ENCODE peak calls at places on chromosomes 11 and 22, in nine cellular contexts. C is activated CD4-positive, alpha-beta T cell treated with anti-CD3 and anti-CD28 coated beads for 24 hours; V is stimulated activated CD4-positive, alpha-beta T cell treated with anti-CD3 and anti-CD28 coated beads, Interleukin-12 subunit alpha, Interleukin-12 subunit beta, amount 100 ng/mL, for 4 hours; T is A549; A is choroid plexus epithelial cell; I is GM23338; Y is HuH-7.5; Q is NCI-H1105 treated with DMSO at 0.1 percent for 48 hours; H is lung. O is an unnamed sample.

GRCh38 chr11:72222106-72222891 is 2.3 kb upstream of the INPPL1 start:
- DNase-seq in Y (no peak), C (no peak), V (no peak), I (no peak), Q (peak; percentile 36), T (no peak), H (no peak), A (no peak), O (no peak)

GRCh38 chr22:49099496-49100124 is 728.1 kb downstream of the BRD1 start:
- DNase-seq in H (no peak), Q (no peak), T (peak; percentile 48), I (no peak), A (no peak), C (no peak), V (no peak), Y (no peak), O (no peak)

GRCh38 chr11:93903989-93904388 is 53.6 kb upstream of the VSTM5 start:
- DNase-seq in V (no peak), I (peak; percentile 40), T (no peak), A (no peak), H (no peak), Y (no peak), Q (peak; percentile 28), C (no peak), O (no peak)

GRCh38 chr22:49093192-49093880 is 734.3 kb downstream of the BRD1 start:
- DNase-seq in I (no peak), T (no peak), Y (no peak), H (no peak), A (no peak), V (no peak), Q (peak; percentile 66), C (no peak), O (no peak)

GRCh38 chr11:111324277-111324720 is 26.0 kb downstream of the POU2AF3 start:
- DNase-seq in C (no peak), H (no peak), I (no peak), Y (no peak), T (no peak), Q (no peak), V (no peak), A (peak; percentile 55), O (no peak)

GRCh38 chr11:72083414-72083813 is 2.8 kb downstream of the LRRC51 start:
- DNase-seq in I (no peak), H (no peak), C (no peak), Y (no peak), Q (no peak), V (no peak), T (no peak), A (no peak), O (no peak)

GRCh38 chr11:27211370-27212127 is 151.5 kb downstream of the CCDC34 start:
- DNase-seq in H (no peak), V (no peak), A (no peak), Q (peak; percentile 4), C (no peak), Y (no peak), I (peak; percentile 48), T (no peak), O (no peak)

GRCh38 chr11:70242885-70243284 is 27.6 kb upstream of the PPFIA1 start:
- DNase-seq in H (no peak), Q (no peak), V (no peak), T (no peak), A (no peak), C (no peak), Y (no peak), I (no peak), O (no peak)

GRCh38 chr11:8070417-8071101 is 10.5 kb upstream of the TUB start:
- DNase-seq in A (peak; percentile 78), V (no peak), T (peak; percentile 84), C (no peak), Y (peak; percentile 25), H (no peak), Q (peak; percentile 28), I (peak; percentile 60), O (no peak)

GRCh38 chr11:59801981-59802638 is 8.5 kb downstream of the MRPL16 start:
- DNase-seq in Q (no peak), C (no peak), H (no peak), V (no peak), A (peak; percentile 37), T (no peak), Y (no peak), I (peak; percentile 22), O (no peak)

GRCh38 chr22:28151241-28151640 is 232.2 kb upstream of the PITPNB start:
- DNase-seq in A (no peak), V (no peak), C (no peak), Q (peak; percentile 77), I (no peak), H (no peak), T (no peak), Y (peak; percentile 15), O (no peak)

GRCh38 chr11:130159657-130160459 is at the start of gene ST14:
- DNase-seq in C (no peak), V (no peak), I (peak; percentile 67), Q (peak; percentile 83), A (no peak), H (peak; percentile 76), Y (no peak), T (no peak), O (no peak)

GRCh38 chr11:117172678-117173421 is 5.7 kb upstream of the SIDT2 start:
- DNase-seq in H (no peak), Q (no peak), A (peak; percentile 76), C (no peak), Y (no peak), I (no peak), T (no peak), V (no peak), O (no peak)

GRCh38 chr11:17547051-17547577 is at the start of gene OTOG:
- DNase-seq in T (no peak), Q (peak; percentile 79), I (peak; percentile 95), H (no peak), Y (no peak), V (no peak), A (peak; percentile 15), C (no peak), O (no peak)

GRCh38 chr22:30694638-30695350 is at the start of gene OSBP2:
- DNase-seq in V (peak; percentile 24), A (no peak), Y (peak; percentile 45), I (peak; percentile 55), C (peak; percentile 10), Q (peak; percentile 41), T (no peak), H (peak; percentile 30), O (no peak)

GRCh38 chr11:8015753-8016239 is 28.7 kb downstream of the EIF3F start:
- DNase-seq in I (no peak), Y (no peak), H (no peak), V (no peak), A (peak; percentile 37), T (no peak), Q (no peak), C (no peak), O (no peak)

GRCh38 chr11:20594274-20595061 is 4.9 kb upstream of the SLC6A5 start:
- DNase-seq in C (no peak), H (no peak), T (no peak), V (no peak), A (no peak), Q (no peak), I (no peak), Y (no peak), O (no peak)

GRCh38 chr22:46514592-46515207 is 22.7 kb downstream of the CELSR1 start:
- DNase-seq in A (peak; percentile 44), Q (no peak), T (peak; percentile 72), V (no peak), Y (no peak), H (no peak), I (no peak), C (no peak), O (no peak)

GRCh38 chr11:95500466-95500865 is 269.5 kb upstream of the SESN3 start:
- DNase-seq in T (no peak), Q (no peak), I (no peak), V (no peak), A (no peak), Y (no peak), C (no peak), H (no peak), O (no peak)

GRCh38 chr22:19942071-19942885 is 660 bp upstream of the TXNRD2 start:
- DNase-seq in V (peak; percentile 12), C (no peak), I (no peak), T (peak; percentile 18), Q (no peak), A (peak; percentile 85), Y (no peak), H (no peak), O (no peak)

GRCh38 chr22:36180038-36180880 is 19.7 kb upstream of the APOL3 start:
- DNase-seq in I (peak; percentile 87), A (peak; percentile 80), H (peak; percentile 85), Y (peak; percentile 39), T (peak; percentile 55), V (peak; percentile 90), C (peak; percentile 86), Q (peak; percentile 38), O (peak; percentile 77)

GRCh38 chr11:116871248-116871647 is 33.8 kb upstream of the APOA1 start:
- DNase-seq in H (no peak), T (no peak), Q (no peak), Y (no peak), V (no peak), I (no peak), C (no peak), A (peak; percentile 64), O (no peak)

GRCh38 chr11:77776455-77776854 is 44.1 kb downstream of the RSF1 start:
- DNase-seq in I (no peak), Q (no peak), A (peak; percentile 40), T (no peak), Y (no peak), H (no peak), C (no peak), V (no peak), O (no peak)

GRCh38 chr11:61334434-61335354 is 1.7 kb downstream of the TKFC start:
- DNase-seq in Y (no peak), H (no peak), I (no peak), Q (no peak), V (no peak), A (peak; percentile 63), T (no peak), C (no peak), O (no peak)

GRCh38 chr22:27309713-27310112 is 491.8 kb downstream of the MN1 start:
- DNase-seq in V (no peak), I (no peak), H (no peak), Y (no peak), A (peak; percentile 65), T (no peak), C (no peak), Q (no peak), O (no peak)

GRCh38 chr11:32571039-32571438 is 12.6 kb upstream of the EIF3M start:
- DNase-seq in I (peak; percentile 75), H (no peak), A (peak; percentile 11), Y (no peak), C (no peak), T (no peak), Q (no peak), V (no peak), O (no peak)

O was measured in stimulated activated naive CD4-positive, alpha-beta T cell treated with Interleukin-2 at 50 U/mL for 16 hours.